ENCODE peak calls at places on chromosomes 7 and 10, in ten cellular contexts. One of them, this sample, is unnamed.

GRCh38 chr10:1411451-1411850 is 325.9 kb downstream of the ADARB2 start:
- DNase-seq in cardiac fibroblast: no peak
- DNase-seq in fibroblast of pulmonary artery: no peak
- DNase-seq in stomach: peak; percentile 11
- DNase-seq in left ventricle myocardium inferior: no peak
- DNase-seq in dorsolateral prefrontal cortex: no peak
- DNase-seq in fibroblast of mammary gland: no peak
- DNase-seq in K562: no peak
- DNase-seq in A673: no peak
- DNase-seq in upper lobe of right lung: no peak
- DNase-seq in this sample: no peak

GRCh38 chr10:63528084-63528744 is 7.0 kb downstream of the REEP3 start:
- DNase-seq in cardiac fibroblast: no peak
- DNase-seq in fibroblast of pulmonary artery: no peak
- DNase-seq in stomach: no peak
- DNase-seq in left ventricle myocardium inferior: no peak
- DNase-seq in dorsolateral prefrontal cortex: no peak
- DNase-seq in fibroblast of mammary gland: no peak
- DNase-seq in K562: no peak
- DNase-seq in A673: no peak
- DNase-seq in upper lobe of right lung: no peak
- DNase-seq in this sample: no peak

GRCh38 chr7:142626420-142627035 is 122.7 kb upstream of the PRSS1 start:
- DNase-seq in cardiac fibroblast: peak; percentile 72
- DNase-seq in fibroblast of pulmonary artery: peak; percentile 59
- DNase-seq in stomach: peak; percentile 64
- DNase-seq in left ventricle myocardium inferior: no peak
- DNase-seq in dorsolateral prefrontal cortex: no peak
- DNase-seq in fibroblast of mammary gland: peak; percentile 41
- DNase-seq in K562: peak; percentile 80
- DNase-seq in A673: peak; percentile 71
- DNase-seq in upper lobe of right lung: no peak
- DNase-seq in this sample: no peak

GRCh38 chr7:123784263-123784662 is 35.5 kb upstream of the WASL start:
- DNase-seq in cardiac fibroblast: peak; percentile 40
- DNase-seq in fibroblast of pulmonary artery: peak; percentile 76
- DNase-seq in stomach: no peak
- DNase-seq in left ventricle myocardium inferior: no peak
- DNase-seq in dorsolateral prefrontal cortex: no peak
- DNase-seq in fibroblast of mammary gland: peak; percentile 34
- DNase-seq in K562: no peak
- DNase-seq in A673: no peak
- DNase-seq in upper lobe of right lung: no peak
- DNase-seq in this sample: no peak

GRCh38 chr7:18400726-18401125 is 94.8 kb upstream of the HDAC9 start:
- DNase-seq in cardiac fibroblast: no peak
- DNase-seq in fibroblast of pulmonary artery: no peak
- DNase-seq in stomach: no peak
- DNase-seq in left ventricle myocardium inferior: no peak
- DNase-seq in dorsolateral prefrontal cortex: no peak
- DNase-seq in fibroblast of mammary gland: no peak
- DNase-seq in K562: no peak
- DNase-seq in A673: no peak
- DNase-seq in upper lobe of right lung: no peak
- DNase-seq in this sample: no peak

GRCh38 chr7:105024734-105025133 is 10.7 kb downstream of the KMT2E start:
- DNase-seq in cardiac fibroblast: peak; percentile 51
- DNase-seq in fibroblast of pulmonary artery: peak; percentile 40
- DNase-seq in stomach: no peak
- DNase-seq in left ventricle myocardium inferior: no peak
- DNase-seq in dorsolateral prefrontal cortex: no peak
- DNase-seq in fibroblast of mammary gland: peak; percentile 67
- DNase-seq in K562: no peak
- DNase-seq in A673: no peak
- DNase-seq in upper lobe of right lung: no peak
- DNase-seq in this sample: no peak

GRCh38 chr10:6649107-6649720 is 69.1 kb upstream of the PRKCQ start:
- DNase-seq in cardiac fibroblast: no peak
- DNase-seq in fibroblast of pulmonary artery: no peak
- DNase-seq in stomach: no peak
- DNase-seq in left ventricle myocardium inferior: no peak
- DNase-seq in dorsolateral prefrontal cortex: no peak
- DNase-seq in fibroblast of mammary gland: peak; percentile 3
- DNase-seq in K562: no peak
- DNase-seq in A673: no peak
- DNase-seq in upper lobe of right lung: no peak
- DNase-seq in this sample: no peak

GRCh38 chr7:77329466-77330168 is 86.5 kb downstream of the GSAP start:
- DNase-seq in cardiac fibroblast: no peak
- DNase-seq in fibroblast of pulmonary artery: no peak
- DNase-seq in stomach: no peak
- DNase-seq in left ventricle myocardium inferior: no peak
- DNase-seq in dorsolateral prefrontal cortex: no peak
- DNase-seq in fibroblast of mammary gland: no peak
- DNase-seq in K562: no peak
- DNase-seq in A673: no peak
- DNase-seq in upper lobe of right lung: no peak
- DNase-seq in this sample: no peak

GRCh38 chr7:39405591-39405990 is 160.6 kb upstream of the YAE1 start:
- DNase-seq in cardiac fibroblast: no peak
- DNase-seq in fibroblast of pulmonary artery: no peak
- DNase-seq in stomach: no peak
- DNase-seq in left ventricle myocardium inferior: no peak
- DNase-seq in dorsolateral prefrontal cortex: no peak
- DNase-seq in fibroblast of mammary gland: no peak
- DNase-seq in K562: no peak
- DNase-seq in A673: no peak
- DNase-seq in upper lobe of right lung: no peak
- DNase-seq in this sample: no peak

GRCh38 chr7:82362129-82362528 is 81.4 kb downstream of the CACNA2D1 start:
- DNase-seq in cardiac fibroblast: peak; percentile 85
- DNase-seq in fibroblast of pulmonary artery: peak; percentile 61
- DNase-seq in stomach: no peak
- DNase-seq in left ventricle myocardium inferior: no peak
- DNase-seq in dorsolateral prefrontal cortex: no peak
- DNase-seq in fibroblast of mammary gland: peak; percentile 85
- DNase-seq in K562: no peak
- DNase-seq in A673: no peak
- DNase-seq in upper lobe of right lung: no peak
- DNase-seq in this sample: peak; percentile 20

GRCh38 chr10:126663880-126664279 is 6.6 kb downstream of the C10orf90 start:
- DNase-seq in cardiac fibroblast: peak; percentile 93
- DNase-seq in fibroblast of pulmonary artery: peak; percentile 34
- DNase-seq in stomach: no peak
- DNase-seq in left ventricle myocardium inferior: no peak
- DNase-seq in dorsolateral prefrontal cortex: no peak
- DNase-seq in fibroblast of mammary gland: peak; percentile 94
- DNase-seq in K562: no peak
- DNase-seq in A673: peak; percentile 37
- DNase-seq in upper lobe of right lung: no peak
- DNase-seq in this sample: peak; percentile 41

GRCh38 chr10:26550774-26551526 is 112.8 kb downstream of the APBB1IP start:
- DNase-seq in cardiac fibroblast: no peak
- DNase-seq in fibroblast of pulmonary artery: no peak
- DNase-seq in stomach: no peak
- DNase-seq in left ventricle myocardium inferior: no peak
- DNase-seq in dorsolateral prefrontal cortex: no peak
- DNase-seq in fibroblast of mammary gland: peak; percentile 8
- DNase-seq in K562: peak; percentile 36
- DNase-seq in A673: peak; percentile 36
- DNase-seq in upper lobe of right lung: no peak
- DNase-seq in this sample: no peak

GRCh38 chr10:95387383-95387782 is 96.6 kb upstream of the PDLIM1 start:
- DNase-seq in cardiac fibroblast: no peak
- DNase-seq in fibroblast of pulmonary artery: no peak
- DNase-seq in stomach: no peak
- DNase-seq in left ventricle myocardium inferior: no peak
- DNase-seq in dorsolateral prefrontal cortex: no peak
- DNase-seq in fibroblast of mammary gland: no peak
- DNase-seq in K562: no peak
- DNase-seq in A673: no peak
- DNase-seq in upper lobe of right lung: no peak
- DNase-seq in this sample: no peak

GRCh38 chr7:43208189-43208588 is 95.7 kb downstream of the HECW1 start:
- DNase-seq in cardiac fibroblast: no peak
- DNase-seq in fibroblast of pulmonary artery: no peak
- DNase-seq in stomach: no peak
- DNase-seq in left ventricle myocardium inferior: no peak
- DNase-seq in dorsolateral prefrontal cortex: no peak
- DNase-seq in fibroblast of mammary gland: no peak
- DNase-seq in K562: no peak
- DNase-seq in A673: no peak
- DNase-seq in upper lobe of right lung: no peak
- DNase-seq in this sample: no peak

GRCh38 chr10:49264177-49264677 is 34.7 kb upstream of the C10orf71 start:
- DNase-seq in cardiac fibroblast: no peak
- DNase-seq in fibroblast of pulmonary artery: no peak
- DNase-seq in stomach: no peak
- DNase-seq in left ventricle myocardium inferior: no peak
- DNase-seq in dorsolateral prefrontal cortex: no peak
- DNase-seq in fibroblast of mammary gland: no peak
- DNase-seq in K562: no peak
- DNase-seq in A673: no peak
- DNase-seq in upper lobe of right lung: no peak
- DNase-seq in this sample: no peak

GRCh38 chr7:2080069-2080405 is 152.7 kb downstream of the MAD1L1 start:
- DNase-seq in cardiac fibroblast: no peak
- DNase-seq in fibroblast of pulmonary artery: no peak
- DNase-seq in stomach: no peak
- DNase-seq in left ventricle myocardium inferior: no peak
- DNase-seq in dorsolateral prefrontal cortex: no peak
- DNase-seq in fibroblast of mammary gland: no peak
- DNase-seq in K562: no peak
- DNase-seq in A673: peak; percentile 36
- DNase-seq in upper lobe of right lung: no peak
- DNase-seq in this sample: no peak

DNA sequence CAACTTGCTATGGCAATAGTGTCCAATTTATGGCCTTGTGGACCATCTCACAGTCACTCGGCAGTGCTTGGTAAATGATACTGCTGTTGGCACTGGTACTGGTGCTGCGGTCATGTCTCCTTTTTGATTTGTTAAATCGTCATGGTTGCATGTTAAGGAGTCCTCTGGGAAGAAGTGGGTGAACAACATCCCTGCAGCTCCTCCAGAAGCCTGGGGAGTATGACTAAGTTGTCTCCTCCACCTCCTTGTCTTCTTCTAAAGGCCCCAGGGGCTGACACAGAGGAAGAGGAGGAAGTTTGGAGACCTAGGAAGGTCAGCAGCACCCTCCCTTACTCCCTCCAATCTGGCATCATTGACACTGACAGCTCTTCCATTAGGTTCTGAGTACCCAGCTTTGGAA is 8.5 kb downstream of the ITPRIP start:
- DNase-seq in cardiac fibroblast: peak; percentile 94
- DNase-seq in fibroblast of pulmonary artery: peak; percentile 82
- DNase-seq in stomach: no peak
- DNase-seq in left ventricle myocardium inferior: no peak
- DNase-seq in dorsolateral prefrontal cortex: no peak
- DNase-seq in fibroblast of mammary gland: peak; percentile 96
- DNase-seq in K562: no peak
- DNase-seq in A673: no peak
- DNase-seq in upper lobe of right lung: no peak
- DNase-seq in this sample: peak; percentile 92
- H3K4me3 ChIP-seq in cardiac fibroblast: no peak overlapping the region
- H3K4me3 ChIP-seq in fibroblast of pulmonary artery: peak overlapping the region; percentile 46
- H3K4me3 ChIP-seq in stomach: no peak overlapping the region
- H3K4me3 ChIP-seq in left ventricle myocardium inferior: peak overlapping the region; percentile 51
- H3K4me3 ChIP-seq in dorsolateral prefrontal cortex: peak overlapping the region; percentile 31
- H3K4me3 ChIP-seq in fibroblast of mammary gland: no peak overlapping the region
- H3K4me3 ChIP-seq in K562: no peak overlapping the region
- H3K4me3 ChIP-seq in A673: no peak overlapping the region
- H3K4me3 ChIP-seq in upper lobe of right lung: no peak overlapping the region
- H3K4me3 ChIP-seq in this sample: no peak overlapping the region

DNA sequence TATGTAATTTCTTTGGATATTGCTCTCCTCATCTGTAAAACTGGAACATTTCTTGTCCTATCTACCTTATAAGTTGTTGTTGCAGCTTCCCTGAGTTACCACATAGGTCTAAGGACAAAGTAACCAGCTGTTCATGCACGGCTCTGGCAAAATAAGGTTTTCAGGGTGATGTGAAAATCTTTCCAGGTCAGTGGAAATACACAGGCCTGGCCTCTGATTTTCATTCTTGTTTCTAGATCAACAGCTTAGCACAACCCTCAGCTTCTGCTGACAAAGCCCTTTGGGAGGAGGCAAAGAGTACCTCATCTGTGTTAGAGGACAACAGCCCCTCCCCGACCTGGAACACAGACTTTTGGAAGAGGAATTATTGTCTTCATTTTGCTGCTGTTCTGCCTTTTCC is 117.5 kb upstream of the AGK start:
- DNase-seq in cardiac fibroblast: no peak
- DNase-seq in fibroblast of pulmonary artery: no peak
- DNase-seq in stomach: no peak
- DNase-seq in left ventricle myocardium inferior: no peak
- DNase-seq in dorsolateral prefrontal cortex: no peak
- DNase-seq in fibroblast of mammary gland: no peak
- DNase-seq in K562: no peak
- DNase-seq in A673: no peak
- DNase-seq in upper lobe of right lung: no peak
- DNase-seq in this sample: no peak
- TF ChIP-seq CTCF in cardiac fibroblast: no peak
- TF ChIP-seq CTCF in fibroblast of pulmonary artery: no peak
- TF ChIP-seq CTCF in stomach: no peak
- TF ChIP-seq CTCF in left ventricle myocardium inferior: no peak
- TF ChIP-seq CTCF in dorsolateral prefrontal cortex: no peak
- TF ChIP-seq CTCF in fibroblast of mammary gland: no peak
- TF ChIP-seq CTCF in K562: no peak
- TF ChIP-seq CTCF in A673: no peak
- TF ChIP-seq CTCF in upper lobe of right lung: no peak
- TF ChIP-seq CTCF in this sample: no peak

GRCh38 chr7:71883415-71883814 is 528.7 kb downstream of the CALN1 start:
- DNase-seq in cardiac fibroblast: no peak
- DNase-seq in fibroblast of pulmonary artery: no peak
- DNase-seq in stomach: no peak
- DNase-seq in left ventricle myocardium inferior: no peak
- DNase-seq in dorsolateral prefrontal cortex: no peak
- DNase-seq in fibroblast of mammary gland: no peak
- DNase-seq in K562: no peak
- DNase-seq in A673: no peak
- DNase-seq in upper lobe of right lung: no peak
- DNase-seq in this sample: no peak

GRCh38 chr7:71885487-71885886 is 526.7 kb downstream of the CALN1 start:
- DNase-seq in cardiac fibroblast: no peak
- DNase-seq in fibroblast of pulmonary artery: no peak
- DNase-seq in stomach: no peak
- DNase-seq in left ventricle myocardium inferior: no peak
- DNase-seq in dorsolateral prefrontal cortex: no peak
- DNase-seq in fibroblast of mammary gland: no peak
- DNase-seq in K562: no peak
- DNase-seq in A673: no peak
- DNase-seq in upper lobe of right lung: no peak
- DNase-seq in this sample: no peak

GRCh38 chr7:71886066-71886465 is 526.1 kb downstream of the CALN1 start:
- DNase-seq in cardiac fibroblast: no peak
- DNase-seq in fibroblast of pulmonary artery: no peak
- DNase-seq in stomach: no peak
- DNase-seq in left ventricle myocardium inferior: no peak
- DNase-seq in dorsolateral prefrontal cortex: no peak
- DNase-seq in fibroblast of mammary gland: no peak
- DNase-seq in K562: no peak
- DNase-seq in A673: no peak
- DNase-seq in upper lobe of right lung: no peak
- DNase-seq in this sample: no peak
- H3K4me3 ChIP-seq in cardiac fibroblast: no peak overlapping the region
- H3K4me3 ChIP-seq in fibroblast of pulmonary artery: no peak overlapping the region
- H3K4me3 ChIP-seq in stomach: no peak overlapping the region
- H3K4me3 ChIP-seq in left ventricle myocardium inferior: no peak overlapping the region
- H3K4me3 ChIP-seq in dorsolateral prefrontal cortex: peak overlapping the region; percentile 39
- H3K4me3 ChIP-seq in fibroblast of mammary gland: no peak overlapping the region
- H3K4me3 ChIP-seq in K562: no peak overlapping the region
- H3K4me3 ChIP-seq in A673: no peak overlapping the region
- H3K4me3 ChIP-seq in upper lobe of right lung: no peak overlapping the region
- H3K4me3 ChIP-seq in this sample: no peak overlapping the region

GRCh38 chr10:110221721-110222261 is 14.4 kb downstream of the MXI1 start:
- DNase-seq in cardiac fibroblast: peak; percentile 96
- DNase-seq in fibroblast of pulmonary artery: peak; percentile 94
- DNase-seq in stomach: peak; percentile 75
- DNase-seq in left ventricle myocardium inferior: peak; percentile 77
- DNase-seq in dorsolateral prefrontal cortex: peak; percentile 81
- DNase-seq in fibroblast of mammary gland: peak; percentile 97
- DNase-seq in K562: peak; percentile 94
- DNase-seq in A673: peak; percentile 88
- DNase-seq in upper lobe of right lung: peak; percentile 75
- DNase-seq in this sample: peak; percentile 86
- TF ChIP-seq CTCF in cardiac fibroblast: peak; percentile 19
- TF ChIP-seq CTCF in fibroblast of pulmonary artery: peak; percentile 41
- TF ChIP-seq CTCF in stomach: peak; percentile 22
- TF ChIP-seq CTCF in left ventricle myocardium inferior: peak; percentile 33
- TF ChIP-seq CTCF in dorsolateral prefrontal cortex: no peak
- TF ChIP-seq CTCF in fibroblast of mammary gland: peak; percentile 23
- TF ChIP-seq CTCF in K562: peak; percentile 32
- TF ChIP-seq CTCF in A673: no peak
- TF ChIP-seq CTCF in upper lobe of right lung: no peak
- TF ChIP-seq CTCF in this sample: peak; percentile 49